ENCODE peak calls at places on chromosomes 16 and 17, in four cellular contexts. E, R, Y and F are unnamed samples.

GRCh38 chr16:30700491-30700890 is 1.5 kb downstream of the SRCAP start:
- DNase-seq in Y (no peak), E (no peak), R (peak), F (peak)

GRCh38 chr16:81645303-81645702 is 133.8 kb upstream of the PLCG2 start:
- DNase-seq in R (peak), Y (no peak), E (peak), F (peak)

GRCh38 chr17:59345476-59345875 is 14.0 kb downstream of the YPEL2 start:
- DNase-seq in Y (no peak), E (no peak), R (peak), F (no peak)

GRCh38 chr16:74743668-74744299 is 30.8 kb downstream of the FA2H start:
- DNase-seq in R (peak), E (no peak), Y (no peak), F (peak)

GRCh38 chr17:57586099-57586702 is 158.9 kb downstream of the CCDC182 start:
- DNase-seq in E (no peak), R (no peak), Y (no peak), F (no peak)

GRCh38 chr16:3317315-3317999 is 12.2 kb downstream of the ZNF75A start:
- DNase-seq in E (no peak), Y (no peak), R (peak), F (peak)

GRCh38 chr16:31876955-31877828 is 3.6 kb downstream of the ZNF267 start:
- DNase-seq in E (no peak), R (peak), Y (no peak), F (peak)

GRCh38 chr17:68197997-68198930 is 49.6 kb upstream of the AMZ2 start:
- DNase-seq in R (no peak), Y (peak), E (no peak), F (no peak)

GRCh38 chr17:77487677-77488530 is 347.1 kb downstream of the SEC14L1 start:
- DNase-seq in Y (no peak), E (no peak), R (no peak), F (no peak)

GRCh38 chr17:18041776-18042175 is 2.6 kb downstream of the GID4 start:
- DNase-seq in R (peak), Y (no peak), E (no peak), F (peak)

GRCh38 chr16:2846511-2847310 is 11.3 kb downstream of the PRSS22 start:
- DNase-seq in E (no peak), Y (no peak), R (peak), F (peak)

GRCh38 chr16:21599158-21599993 is at the start of gene METTL9:
- DNase-seq in R (peak), Y (peak), E (peak), F (peak)

GRCh38 chr17:69711504-69711903 is 297.0 kb downstream of the MAP2K6 start:
- DNase-seq in R (peak), Y (no peak), E (no peak), F (peak)

GRCh38 chr17:4786111-4786491 is at the start of gene VMO1:
- DNase-seq in R (no peak), Y (no peak), E (peak), F (peak)

GRCh38 chr16:85019659-85020245 is 7.8 kb upstream of the KIAA0513 start:
- DNase-seq in Y (no peak), E (no peak), R (no peak), F (no peak)

GRCh38 chr16:85015481-85016177 is 4.3 kb upstream of the ZDHHC7 start:
- DNase-seq in E (no peak), R (no peak), Y (no peak), F (no peak)

GRCh38 chr16:85017603-85018002 is 6.3 kb upstream of the ZDHHC7 start:
- DNase-seq in E (no peak), Y (no peak), R (no peak), F (no peak)

GRCh38 chr16:85018529-85019236 is 7.3 kb upstream of the ZDHHC7 start:
- DNase-seq in R (no peak), Y (no peak), E (no peak), F (no peak)

DNA sequence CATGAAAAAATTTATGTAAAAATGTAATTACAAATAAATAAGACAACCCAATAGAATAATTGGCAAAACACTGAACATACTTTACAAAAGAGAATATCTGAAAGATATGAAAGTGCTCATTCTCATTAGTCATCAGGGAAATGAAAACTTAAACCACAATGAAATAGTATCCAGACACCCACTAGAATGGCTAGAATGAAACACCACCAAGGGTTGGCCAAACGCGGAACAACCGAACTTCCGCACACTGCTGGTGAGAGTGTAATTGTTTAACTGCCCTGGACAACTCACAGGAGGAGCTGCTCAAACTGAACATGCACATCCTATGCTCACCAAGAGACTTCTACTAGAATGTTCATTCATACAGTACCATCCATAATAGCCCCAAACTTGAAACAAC is 5.8 kb upstream of the ZDHHC7 start:
- DNase-seq in E (no peak), R (peak), Y (no peak), F (peak)
- H3K4me3 ChIP-seq in E (no peak), R (no peak), Y (no peak), F (no peak)

DNA sequence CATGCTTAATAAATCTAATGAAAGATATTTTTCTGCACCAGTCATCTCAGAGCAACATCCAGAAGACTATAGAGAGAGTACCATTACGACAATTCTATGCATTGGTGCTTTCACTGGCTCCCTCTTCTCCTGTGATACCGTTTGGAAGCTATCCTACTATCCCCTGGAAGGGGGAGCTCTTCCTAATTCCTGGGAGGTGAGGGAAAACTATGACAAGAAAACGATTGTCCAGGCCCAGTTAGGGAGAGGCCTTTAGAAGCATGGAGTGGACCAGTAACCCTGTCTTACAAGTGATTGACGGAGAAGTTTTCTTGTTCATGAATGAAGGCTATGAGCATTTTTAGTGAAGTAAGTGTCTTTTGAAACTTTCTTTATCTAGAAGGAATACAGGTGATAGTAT is 150.2 kb downstream of the TANC2 start:
- DNase-seq in R (no peak), Y (no peak), E (no peak), F (no peak)
- TF ChIP-seq CTCF in R (no peak), Y (no peak), E (no peak), F (peak)

GRCh38 chr17:42387663-42388380 is 420 bp downstream of the STAT3 start:
- DNase-seq in R (no peak), Y (peak), E (peak), F (no peak)
- H3K4me3 ChIP-seq in R (peak), Y (peak), E (peak), F (peak)

GRCh38 chr16:54142787-54143186 is 143.8 kb downstream of the IRX3 start:
- DNase-seq in R (no peak), Y (no peak), E (no peak), F (no peak)

GRCh38 chr16:54140788-54141136 is 145.8 kb downstream of the IRX3 start:
- DNase-seq in R (no peak), Y (no peak), E (no peak), F (no peak)

GRCh38 chr16:54143410-54143809 is 143.2 kb downstream of the IRX3 start:
- DNase-seq in R (no peak), Y (no peak), E (no peak), F (no peak)

GRCh38 chr16:54143934-54144333 is 142.7 kb downstream of the IRX3 start:
- DNase-seq in Y (no peak), E (no peak), R (no peak), F (no peak)

GRCh38 chr16:54140057-54140787 is 146.4 kb downstream of the IRX3 start:
- DNase-seq in E (no peak), R (no peak), Y (no peak), F (no peak)
- TF ChIP-seq CTCF in E (no peak), R (no peak), Y (no peak), F (no peak)

GRCh38 chr16:23539984-23540816 is 16.9 kb downstream of the EARS2 start:
- DNase-seq in E (no peak), R (no peak), Y (no peak), F (no peak)
- H3K4me3 ChIP-seq in E (no peak), R (no peak), Y (no peak), F (no peak)

GRCh38 chr16:71867934-71868333 is 16.0 kb downstream of the ZNF821 start:
- DNase-seq in E (no peak), Y (no peak), R (no peak), F (no peak)
- TF ChIP-seq CTCF in E (no peak), Y (no peak), R (no peak), F (no peak)

DNA sequence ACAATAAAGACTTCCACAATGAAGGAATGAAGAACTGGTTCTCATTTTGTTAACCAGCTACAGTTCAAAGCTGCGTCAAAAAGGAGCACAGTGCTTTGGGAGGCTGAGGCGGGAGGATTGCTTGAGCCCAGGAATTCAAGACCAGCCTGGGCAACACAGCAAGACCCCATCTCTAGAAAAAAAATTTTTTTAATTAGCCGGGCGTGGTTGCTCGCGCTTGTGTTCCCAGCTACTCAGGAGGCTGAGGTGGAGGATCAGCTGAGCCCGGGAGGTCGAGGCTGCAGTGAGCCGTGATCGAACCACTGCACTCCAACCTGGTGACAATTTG is 764 bp upstream of the SLC6A4 start:
- DNase-seq in Y (no peak), R (no peak), E (no peak), F (no peak)
- H3K4me3 ChIP-seq in Y (peak), R (peak), E (peak), F (peak)

GRCh38 chr17:42772945-42773289 is 332 bp upstream of the VPS25 start:
- DNase-seq in R (no peak), Y (no peak), E (no peak), F (no peak)

GRCh38 chr17:42774066-42774750 is 959 bp downstream of the VPS25 start:
- DNase-seq in Y (no peak), E (no peak), R (peak), F (no peak)

GRCh38 chr17:42778570-42778969 is 1.8 kb upstream of the WNK4 start:
- DNase-seq in Y (no peak), R (no peak), E (no peak), F (no peak)

GRCh38 chr17:42775534-42776098 is 2.4 kb downstream of the VPS25 start:
- DNase-seq in Y (no peak), E (no peak), R (peak), F (no peak)

DNA sequence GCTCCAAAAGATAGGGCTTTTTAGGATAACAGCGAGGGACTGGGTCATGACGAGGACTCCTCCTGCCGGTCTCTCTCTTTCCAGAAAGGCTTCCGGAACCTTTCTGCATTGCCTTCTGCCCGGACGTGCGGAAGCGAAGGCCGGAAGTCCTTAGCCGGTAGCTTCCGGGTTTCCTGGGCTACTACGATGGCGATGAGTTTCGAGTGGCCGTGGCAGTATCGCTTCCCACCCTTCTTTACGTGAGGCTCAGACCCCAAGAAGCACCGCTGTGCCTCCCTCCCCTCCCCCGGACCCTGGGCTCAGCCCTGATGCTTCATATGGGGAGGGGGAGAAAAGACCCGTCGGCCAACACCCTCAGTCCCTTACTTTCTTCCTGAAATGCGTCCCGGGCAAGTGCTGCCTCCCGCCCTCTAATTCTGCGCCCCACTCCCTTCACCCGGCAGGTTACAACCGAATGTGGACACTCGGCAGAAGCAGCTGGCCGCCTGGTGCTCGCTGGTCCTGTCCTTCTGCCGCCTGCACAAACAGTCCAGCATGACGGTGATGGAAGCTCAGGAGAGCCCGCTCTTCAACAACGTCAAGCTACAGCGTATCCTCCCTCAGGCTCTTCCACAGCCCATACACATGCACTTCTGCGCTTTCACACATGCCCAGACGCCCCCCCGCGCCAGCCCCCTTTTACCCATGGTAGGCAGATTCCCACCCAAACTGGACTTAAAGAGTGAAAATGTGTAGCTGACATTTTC is at the start of gene VPS25:
- DNase-seq in R (peak), Y (peak), E (peak), F (peak)
- TF ChIP-seq CTCF in R (peak), Y (no peak), E (peak), F (peak)

GRCh38 chr17:82736511-82737185 is 1.2 kb downstream of the FN3K start:
- DNase-seq in E (no peak), R (no peak), Y (no peak), F (no peak)
- H3K4me3 ChIP-seq in E (no peak), R (no peak), Y (peak), F (no peak)